ENCODE peak calls at places on chromosomes 4 and X, in seven cellular contexts. F, P, G, C, B, Z and R are unnamed samples.

GRCh38 chr4:170071196-170071595 is 18.6 kb downstream of the AADAT start:
- DNase-seq in C (no peak), B (no peak), G (no peak), F (no peak), P (no peak), Z (no peak), R (no peak)

GRCh38 chr4:28435346-28435745 is 1574.7 kb downstream of the STIM2 start:
- DNase-seq in G (no peak), P (no peak), C (no peak), B (no peak), Z (no peak), F (no peak), R (no peak)

GRCh38 chr4:10015140-10015753 is 6.0 kb downstream of the SLC2A9 start:
- DNase-seq in F (no peak), B (no peak), C (no peak), G (no peak), Z (peak), P (peak), R (peak)

GRCh38 chr4:77599378-77599777 is 6.2 kb upstream of the CXCL13 start:
- DNase-seq in G (no peak), P (peak), B (no peak), Z (no peak), C (no peak), F (no peak), R (peak)

GRCh38 chr4:71066737-71067716 is 73.6 kb downstream of the DCK start:
- DNase-seq in C (no peak), Z (no peak), F (no peak), P (no peak), G (no peak), B (no peak), R (no peak)

GRCh38 chrX:125439194-125439849 is 119.7 kb downstream of the TEX13C start:
- DNase-seq in B (no peak), C (no peak), Z (no peak), P (peak), G (no peak), F (no peak), R (no peak)

GRCh38 chrX:47573334-47574095 is 8.7 kb upstream of the TIMP1 start:
- DNase-seq in B (no peak), G (no peak), F (no peak), Z (peak), P (peak), C (no peak), R (peak)

GRCh38 chr4:151573945-151574344 is 165.0 kb downstream of the FHIP1A start:
- DNase-seq in P (peak), G (no peak), Z (no peak), C (no peak), B (no peak), F (no peak), R (no peak)

GRCh38 chr4:152079543-152080293 is 318.9 kb upstream of the GATB start:
- DNase-seq in P (no peak), C (no peak), F (no peak), G (no peak), B (no peak), Z (no peak), R (no peak)

GRCh38 chr4:121675715-121676114 is 21.1 kb downstream of the ANXA5 start:
- DNase-seq in F (no peak), G (no peak), Z (no peak), B (no peak), P (no peak), C (no peak), R (peak)

GRCh38 chrX:110667706-110668105 is 127.9 kb downstream of the CHRDL1 start:
- DNase-seq in C (no peak), P (peak), B (no peak), G (no peak), F (no peak), Z (no peak), R (peak)

GRCh38 chrX:19715711-19716638 is 171.4 kb downstream of the SH3KBP1 start:
- DNase-seq in P (peak), C (no peak), G (no peak), B (no peak), F (no peak), Z (no peak), R (peak)

GRCh38 chr4:113474017-113474416 is 287.5 kb downstream of the CAMK2D start:
- DNase-seq in G (no peak), P (peak), B (no peak), F (no peak), C (no peak), Z (no peak), R (peak)

GRCh38 chrX:9530848-9531274 is 66.0 kb downstream of the TBL1X start:
- DNase-seq in G (peak), P (peak), Z (peak), F (no peak), C (peak), B (peak), R (peak)

GRCh38 chr4:116599859-116600258 is 485.5 kb downstream of the TRAM1L1 start:
- DNase-seq in C (no peak), Z (no peak), B (no peak), F (no peak), P (no peak), G (peak), R (no peak)

GRCh38 chr4:113976937-113977855 is 2.3 kb downstream of the ARSJ start:
- DNase-seq in Z (no peak), B (no peak), G (no peak), C (no peak), P (no peak), F (no peak), R (peak)

GRCh38 chr4:37908488-37909343 is 17.8 kb downstream of the TBC1D1 start:
- DNase-seq in C (no peak), Z (peak), F (no peak), G (no peak), B (no peak), P (peak), R (peak)

GRCh38 chr4:95508421-95508820 is 40.4 kb downstream of the UNC5C start:
- DNase-seq in C (no peak), G (no peak), B (no peak), P (peak), Z (no peak), F (no peak), R (peak)

GRCh38 chr4:71211748-71212147 is 127.1 kb upstream of the SLC4A4 start:
- DNase-seq in P (no peak), C (no peak), G (no peak), Z (no peak), B (no peak), F (no peak), R (no peak)

GRCh38 chrX:138128025-138128671 is 562.2 kb downstream of the ZIC3 start:
- DNase-seq in G (no peak), Z (peak), F (no peak), P (peak), B (no peak), C (no peak), R (peak)

GRCh38 chrX:153793291-153793690 is 884 bp downstream of the IDH3G start:
- DNase-seq in F (no peak), G (no peak), C (no peak), P (no peak), Z (peak), B (no peak), R (no peak)

GRCh38 chr4:121050251-121050650 is 22.1 kb downstream of the NDNF start:
- DNase-seq in G (no peak), P (no peak), Z (no peak), F (no peak), C (no peak), B (no peak), R (peak)

GRCh38 chr4:51845736-51846135 is 2.8 kb downstream of the DCUN1D4 start:
- DNase-seq in Z (no peak), G (no peak), F (no peak), C (no peak), P (no peak), B (no peak), R (no peak)

GRCh38 chr4:96472103-96472867 is 632.4 kb downstream of the PDHA2 start:
- DNase-seq in C (no peak), G (no peak), P (no peak), F (no peak), B (no peak), Z (no peak), R (no peak)

GRCh38 chr4:53688186-53688790 is 97.0 kb upstream of the LNX1 start:
- DNase-seq in C (no peak), B (no peak), G (peak), Z (no peak), F (no peak), P (peak), R (peak)

GRCh38 chr4:25783943-25784342 is 78.8 kb downstream of the SEL1L3 start:
- DNase-seq in G (no peak), P (no peak), B (no peak), F (no peak), Z (no peak), C (no peak), R (no peak)

GRCh38 chrX:15607067-15607466 is 6.3 kb upstream of the ACE2 start:
- DNase-seq in B (no peak), P (no peak), C (no peak), F (no peak), Z (peak), G (no peak), R (no peak)

GRCh38 chrX:46573331-46573895 is at the start of gene CHST7:
- DNase-seq in Z (peak), P (no peak), G (peak), F (peak), B (peak), C (peak), R (peak)